ENCODE peak calls at places on chromosomes 13 and 19, in five cellular contexts. Y, Z, A, B and I are unnamed samples.

GRCh38 chr19:44876930-44877530 is 14.0 kb upstream of the TOMM40 start:
- DNase-seq in Y (no peak), Z (no peak), A (no peak), B (no peak), I (no peak)

GRCh38 chr13:24693862-24694471 is 13.8 kb downstream of the ATP12A start:
- DNase-seq in Y (peak; percentile 55), Z (peak; percentile 93), A (peak; percentile 82), B (no peak), I (peak; percentile 57)

GRCh38 chr19:35417713-35418534 is 30.1 kb upstream of the FFAR2 start:
- DNase-seq in Y (no peak), Z (no peak), A (no peak), B (no peak), I (no peak)

GRCh38 chr19:13014101-13014920 is 19.0 kb downstream of the NFIX start:
- DNase-seq in Y (no peak), Z (peak; percentile 47), A (peak; percentile 64), B (no peak), I (no peak)

GRCh38 chr19:13718733-13719132 is 45.6 kb upstream of the MRI1 start:
- DNase-seq in Y (peak; percentile 66), Z (peak; percentile 62), A (peak; percentile 33), B (peak; percentile 29), I (peak; percentile 31)

GRCh38 chr13:29429496-29429895 is 166.0 kb downstream of the SLC7A1 start:
- DNase-seq in Y (no peak), Z (no peak), A (no peak), B (no peak), I (no peak)

GRCh38 chr19:13300421-13301030 is 150.3 kb downstream of the IER2 start:
- DNase-seq in Y (no peak), Z (no peak), A (no peak), B (no peak), I (no peak)

GRCh38 chr13:112849500-112849899 is 119.5 kb upstream of the MCF2L start:
- DNase-seq in Y (peak; percentile 16), Z (no peak), A (no peak), B (no peak), I (no peak)

GRCh38 chr19:35087393-35087792 is 28.2 kb upstream of the FXYD3 start:
- DNase-seq in Y (no peak), Z (no peak), A (no peak), B (no peak), I (no peak)

GRCh38 chr19:55440411-55441105 is 2.5 kb downstream of the SHISA7 start:
- DNase-seq in Y (no peak), Z (peak; percentile 60), A (peak; percentile 90), B (no peak), I (no peak)

GRCh38 chr19:55459950-55460657 is 1.3 kb downstream of the ISOC2 start:
- DNase-seq in Y (peak; percentile 31), Z (no peak), A (no peak), B (no peak), I (no peak)

GRCh38 chr19:5339470-5339949 is 1.1 kb downstream of the PTPRS start:
- DNase-seq in Y (no peak), Z (no peak), A (no peak), B (no peak), I (no peak)

GRCh38 chr13:35818577-35819165 is 312.5 kb downstream of the DCLK1 start:
- DNase-seq in Y (peak; percentile 60), Z (peak; percentile 40), A (no peak), B (no peak), I (peak; percentile 20)

GRCh38 chr19:45863840-45864628 is at the start of gene FOXA3:
- DNase-seq in Y (peak; percentile 17), Z (peak; percentile 89), A (peak; percentile 83), B (peak; percentile 39), I (no peak)

GRCh38 chr19:10816691-10817090 is 19.3 kb downstream of the TMED1 start:
- DNase-seq in Y (no peak), Z (no peak), A (no peak), B (no peak), I (no peak)

GRCh38 chr19:5805465-5806132 is 732 bp downstream of the NRTN start:
- DNase-seq in Y (peak; percentile 24), Z (peak; percentile 87), A (peak; percentile 90), B (no peak), I (peak; percentile 82)

GRCh38 chr19:45468803-45469131 is 971 bp downstream of the FOSB start:
- DNase-seq in Y (no peak), Z (no peak), A (no peak), B (no peak), I (no peak)

GRCh38 chr13:76677047-76677446 is 209.2 kb downstream of the KCTD12 start:
- DNase-seq in Y (peak; percentile 43), Z (no peak), A (no peak), B (no peak), I (no peak)

GRCh38 chr19:7445104-7445503 is 43.7 kb downstream of the PEX11G start:
- DNase-seq in Y (no peak), Z (no peak), A (no peak), B (no peak), I (no peak)

GRCh38 chr13:44649118-44649455 is 73.0 kb upstream of the TSC22D1 start:
- DNase-seq in Y (no peak), Z (peak; percentile 94), A (peak; percentile 61), B (peak; percentile 44), I (no peak)

GRCh38 chr13:37954191-37954590 is 84.6 kb upstream of the TRPC4 start:
- DNase-seq in Y (no peak), Z (no peak), A (no peak), B (no peak), I (no peak)

GRCh38 chr13:53784331-53784730 is 755.7 kb downstream of the OLFM4 start:
- DNase-seq in Y (no peak), Z (no peak), A (no peak), B (no peak), I (no peak)

GRCh38 chr13:113441661-113442060 is 11.6 kb downstream of the ADPRHL1 start:
- DNase-seq in Y (no peak), Z (no peak), A (no peak), B (no peak), I (no peak)

GRCh38 chr19:50051964-50052363 is 26.2 kb downstream of the ZNF473 start:
- DNase-seq in Y (no peak), Z (no peak), A (no peak), B (no peak), I (no peak)

GRCh38 chr19:19657397-19657783 is 6.1 kb downstream of the ATP13A1 start:
- DNase-seq in Y (no peak), Z (no peak), A (no peak), B (no peak), I (no peak)

GRCh38 chr13:33052446-33052845 is 36.2 kb downstream of the KL start:
- DNase-seq in Y (peak; percentile 53), Z (no peak), A (no peak), B (no peak), I (no peak)

GRCh38 chr19:18737337-18737953 is 53.7 kb downstream of the COMP start:
- DNase-seq in Y (peak; percentile 15), Z (no peak), A (peak; percentile 15), B (no peak), I (no peak)

GRCh38 chr19:2148482-2149135 is 2.8 kb downstream of the AP3D1 start:
- DNase-seq in Y (no peak), Z (no peak), A (no peak), B (no peak), I (no peak)

GRCh38 chr19:18519962-18520847 is 1.7 kb downstream of the ELL start:
- DNase-seq in Y (peak; percentile 85), Z (peak; percentile 88), A (peak; percentile 80), B (no peak), I (peak; percentile 39)

GRCh38 chr13:113927661-113928581 is 46.0 kb downstream of the C13orf46 start:
- DNase-seq in Y (peak; percentile 99), Z (no peak), A (peak; percentile 22), B (no peak), I (no peak)

GRCh38 chr13:47890146-47890814 is 110.8 kb downstream of the SUCLA2 start:
- DNase-seq in Y (no peak), Z (no peak), A (no peak), B (no peak), I (no peak)

GRCh38 chr13:55493297-55493696 is 1647.4 kb upstream of the PRR20A start:
- DNase-seq in Y (no peak), Z (no peak), A (no peak), B (no peak), I (no peak)

GRCh38 chr19:11560404-11560988 is 1.5 kb upstream of the ELOF1 start:
- DNase-seq in Y (peak; percentile 84), Z (peak; percentile 89), A (peak; percentile 78), B (no peak), I (peak; percentile 69)

GRCh38 chr19:38290631-38291147 is 13.4 kb upstream of the C19orf33 start:
- DNase-seq in Y (peak; percentile 98), Z (no peak), A (no peak), B (no peak), I (no peak)
- H2BK15ac ChIP-seq in Y (peak overlapping the region; percentile 60), Z (no peak overlapping the region), A (no peak overlapping the region), B (no peak overlapping the region), I (no peak overlapping the region)

DNA sequence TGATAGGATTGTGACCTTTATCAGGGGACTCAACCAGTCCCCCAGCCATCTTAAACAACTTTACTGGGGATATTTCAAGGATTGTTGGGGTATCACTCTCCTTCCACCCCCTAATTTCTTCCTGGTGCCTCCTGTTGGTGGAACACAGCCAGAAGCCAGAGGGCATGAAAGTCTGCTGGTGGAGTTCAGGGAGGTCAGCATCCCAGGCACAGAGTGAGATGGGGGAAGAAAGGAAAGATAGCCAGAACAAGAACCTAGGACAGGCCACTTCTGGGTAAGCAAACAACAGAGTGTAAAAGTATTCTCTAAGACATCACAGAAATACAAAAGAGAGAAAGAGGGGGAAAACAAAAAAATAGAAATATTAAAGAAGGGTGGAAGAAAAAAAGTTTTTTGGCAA is 101.8 kb downstream of the SPRY2 start:
- DNase-seq in Y (no peak), Z (no peak), A (no peak), B (no peak), I (no peak)
- H2AK5ac ChIP-seq in Y (peak overlapping the region; percentile 0), Z (no peak overlapping the region), A (no peak overlapping the region), B (no peak overlapping the region), I (no peak overlapping the region)

GRCh38 chr19:46902402-46902766 is 41.6 kb downstream of the ARHGAP35 start:
- DNase-seq in Y (peak; percentile 31), Z (peak; percentile 40), A (no peak), B (no peak), I (no peak)

GRCh38 chr19:46903458-46903857 is 42.7 kb downstream of the ARHGAP35 start:
- DNase-seq in Y (no peak), Z (peak; percentile 84), A (no peak), B (no peak), I (no peak)

GRCh38 chr19:46906221-46906620 is 45.4 kb downstream of the ARHGAP35 start:
- DNase-seq in Y (no peak), Z (no peak), A (no peak), B (no peak), I (no peak)

GRCh38 chr19:46901701-46902401 is 41.1 kb downstream of the ARHGAP35 start:
- DNase-seq in Y (peak; percentile 37), Z (no peak), A (no peak), B (no peak), I (no peak)

GRCh38 chr19:46904114-46905060 is 43.6 kb downstream of the ARHGAP35 start:
- DNase-seq in Y (peak; percentile 71), Z (peak; percentile 70), A (no peak), B (no peak), I (no peak)
- H2BK15ac ChIP-seq in Y (peak overlapping the region; percentile 49), Z (no peak overlapping the region), A (no peak overlapping the region), B (no peak overlapping the region), I (no peak overlapping the region)

DNA sequence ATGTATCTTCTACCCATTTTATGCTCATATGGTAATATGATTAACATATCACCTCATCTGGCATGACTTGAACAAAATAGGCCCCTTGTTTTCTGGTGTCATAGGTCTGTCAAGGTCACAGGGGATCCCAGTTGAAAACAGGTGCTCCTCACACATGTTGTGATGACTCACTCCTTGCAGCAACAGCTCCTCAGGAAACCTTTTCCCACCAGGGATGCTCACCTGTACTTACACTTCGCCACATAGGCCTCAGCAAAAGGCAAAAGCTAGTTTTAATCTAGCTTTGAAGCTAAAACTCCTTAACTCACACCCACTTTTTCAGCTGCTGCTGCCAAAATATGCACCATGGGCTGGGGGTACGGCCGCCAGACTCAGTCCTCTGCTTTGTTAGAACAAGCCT is 110.0 kb upstream of the SOX21 start:
- DNase-seq in Y (no peak), Z (no peak), A (peak; percentile 35), B (no peak), I (no peak)
- H2AK5ac ChIP-seq in Y (no peak overlapping the region), Z (no peak overlapping the region), A (no peak overlapping the region), B (no peak overlapping the region), I (no peak overlapping the region)